ENCODE peak calls at places on chromosome 3, in seven cellular contexts. I is stomach, V is sigmoid colon, B is GM12891, N is K562, Y is SK-N-SH, R is Panc1. U is an unnamed sample.

GRCh38 chr3:146308682-146309081 is 57.8 kb upstream of the PLSCR4 start:
- DNase-seq in V (no peak), N (no peak), R (no peak), I (no peak), B (no peak), Y (no peak), U (no peak)

GRCh38 chr3:11544413-11545181 is 99.1 kb downstream of the VGLL4 start:
- DNase-seq in R (no peak), B (no peak), N (no peak), V (peak), I (peak), Y (no peak), U (no peak)

GRCh38 chr3:197336348-197336747 is 37.9 kb upstream of the DLG1 start:
- DNase-seq in B (no peak), N (no peak), I (no peak), Y (no peak), V (no peak), R (no peak), U (no peak)

GRCh38 chr3:134348524-134348923 is 25.7 kb downstream of the AMOTL2 start:
- DNase-seq in I (peak), N (no peak), B (no peak), V (peak), R (no peak), Y (no peak), U (peak)

GRCh38 chr3:99681512-99681911 is 43.1 kb downstream of the COL8A1 start:
- DNase-seq in Y (no peak), R (no peak), N (no peak), B (no peak), V (no peak), I (no peak), U (no peak)

GRCh38 chr3:33557279-33557678 is 117.1 kb upstream of the UBP1 start:
- DNase-seq in R (no peak), I (no peak), N (no peak), B (no peak), Y (no peak), V (no peak), U (no peak)

GRCh38 chr3:139564290-139564861 is 24.8 kb upstream of the RBP1 start:
- DNase-seq in R (no peak), I (no peak), B (no peak), N (no peak), V (no peak), Y (peak), U (peak)

GRCh38 chr3:17894434-17895060 is 152.1 kb upstream of the TBC1D5 start:
- DNase-seq in Y (no peak), R (peak), V (no peak), B (no peak), I (peak), N (peak), U (peak)

DNA sequence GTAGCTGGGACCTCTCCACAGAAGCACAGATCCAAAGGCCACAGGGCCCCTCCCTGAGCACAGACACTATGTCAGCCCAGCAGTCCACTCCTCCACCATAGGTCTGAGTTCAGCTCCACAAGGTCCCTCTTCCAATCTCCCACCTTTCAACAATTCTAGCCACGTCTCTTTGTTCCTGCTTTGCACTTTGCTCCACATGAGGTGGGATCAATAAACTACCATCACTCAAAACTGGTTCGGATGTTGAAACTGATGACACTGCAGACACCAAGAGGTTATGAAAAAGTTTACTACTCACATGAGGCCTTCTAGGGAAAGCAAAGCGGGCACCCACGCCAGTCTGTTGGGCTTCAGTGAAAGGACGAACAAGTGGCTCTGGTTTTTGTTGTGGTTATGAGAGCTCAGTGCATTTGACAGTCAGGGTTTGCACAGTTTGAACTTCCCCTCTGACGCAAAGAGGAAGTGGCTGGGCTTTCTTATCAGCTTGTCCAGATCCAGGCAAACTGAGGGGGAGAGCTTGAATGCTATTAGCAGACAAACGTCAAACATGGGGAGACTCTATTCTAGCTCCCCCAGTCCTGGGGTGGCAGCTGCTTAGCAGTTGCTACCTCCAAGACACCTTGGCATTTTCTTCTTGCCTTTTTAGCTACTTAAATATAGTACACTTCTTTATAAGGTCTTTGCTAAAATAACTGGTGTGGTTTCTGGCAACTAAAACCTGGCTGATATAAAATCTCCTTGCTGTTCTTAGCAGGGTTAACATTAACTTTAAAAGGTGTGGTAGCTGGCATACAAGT is 37.8 kb downstream of the ZNF445 start:
- DNase-seq in B (peak), I (peak), Y (peak), N (peak), R (no peak), V (peak), U (no peak)
- TF ChIP-seq POLR2AphosphoS5 in B (peak), I (peak), Y (peak), N (peak), R (no peak), V (peak), U (no peak)

DNA sequence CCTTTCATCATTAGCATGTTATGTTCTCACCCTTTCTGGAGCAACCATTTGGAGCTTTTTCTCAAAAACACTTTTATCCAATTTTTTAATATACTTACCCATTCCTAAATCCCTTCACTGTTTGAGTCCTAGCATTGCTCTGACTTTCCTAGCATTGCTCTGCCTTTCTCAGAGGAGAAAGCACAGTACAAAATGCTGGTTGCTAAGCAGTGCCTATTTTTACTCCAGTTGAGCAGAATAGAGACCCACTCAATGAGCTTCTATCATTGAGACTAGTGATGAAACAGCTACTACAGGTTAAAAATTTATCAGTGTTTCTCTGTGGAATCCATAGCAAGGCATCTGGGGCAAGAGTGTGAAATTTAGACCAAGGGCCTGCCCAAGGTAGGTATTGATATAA is 21.8 kb upstream of the IL1RAP start:
- DNase-seq in R (no peak), I (no peak), N (no peak), V (no peak), B (no peak), Y (no peak), U (no peak)
- TF ChIP-seq POLR2AphosphoS5 in R (no peak), I (no peak), N (no peak), V (no peak), B (no peak), Y (no peak), U (no peak)

GRCh38 chr3:142724682-142725351 is 983 bp downstream of the TRPC1 start:
- DNase-seq in Y (peak), V (peak), R (peak), N (peak), I (no peak), B (no peak), U (peak)
- TF ChIP-seq POLR2AphosphoS5 in Y (no peak), V (peak), R (no peak), N (no peak), I (no peak), B (no peak), U (no peak)

GRCh38 chr3:12750223-12750622 is 8.8 kb downstream of the TMEM40 start:
- DNase-seq in I (peak), N (no peak), Y (no peak), R (no peak), B (no peak), V (no peak), U (peak)
- TF ChIP-seq POLR2AphosphoS5 in I (no peak), N (no peak), Y (no peak), R (no peak), B (no peak), V (no peak), U (peak)

DNA sequence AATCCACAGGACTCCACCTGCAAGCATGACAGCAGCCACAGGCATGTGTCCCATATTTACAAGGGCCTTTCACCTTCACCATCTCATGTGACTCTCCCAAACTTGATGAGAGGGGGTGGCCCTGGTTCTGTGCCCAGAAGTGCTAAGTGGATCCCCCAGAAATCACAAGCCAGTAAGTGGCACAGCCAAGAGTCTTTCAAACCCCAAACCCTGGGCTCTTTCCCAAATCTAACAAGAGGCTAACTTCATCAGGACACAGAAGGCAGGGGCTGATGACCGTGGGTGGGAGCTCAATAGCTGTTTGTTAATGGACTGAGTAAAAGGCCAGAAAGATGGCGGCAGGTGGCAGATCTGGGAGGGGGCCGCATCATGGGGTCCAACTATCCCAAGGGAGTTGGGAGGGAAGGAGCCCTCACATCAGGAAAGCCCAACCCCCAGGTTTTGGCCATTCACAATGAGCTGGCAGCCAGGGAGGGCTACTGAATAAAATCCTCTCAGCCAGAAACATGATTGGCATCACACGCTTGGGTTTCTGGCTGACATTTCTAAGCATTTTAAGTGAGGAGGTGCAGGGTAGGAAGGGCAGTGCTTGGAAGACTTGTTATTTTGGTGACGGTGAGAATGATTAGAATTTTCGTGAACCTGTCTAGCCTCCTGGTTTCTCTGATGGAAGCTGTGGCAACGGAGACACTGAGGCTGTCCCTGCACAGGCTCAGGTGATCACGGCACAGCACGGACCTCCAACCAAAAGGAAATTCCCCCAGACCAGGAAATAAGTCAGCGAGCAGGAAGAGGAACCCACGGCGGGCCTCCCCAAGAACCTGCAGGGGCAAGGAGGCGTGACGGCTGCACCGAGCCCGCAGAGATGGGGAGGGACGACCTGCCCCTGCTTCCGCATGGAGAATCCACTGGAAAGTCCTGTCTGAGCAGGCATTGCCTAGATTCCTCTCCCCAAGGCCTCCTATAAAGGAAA is 109.3 kb downstream of the OXNAD1 start:
- DNase-seq in Y (no peak), R (no peak), B (no peak), N (no peak), I (no peak), V (no peak), U (no peak)
- TF ChIP-seq POLR2AphosphoS5 in Y (no peak), R (no peak), B (peak), N (no peak), I (no peak), V (no peak), U (no peak)

GRCh38 chr3:125418306-125418705 is 43.2 kb upstream of the ZNF148 start:
- DNase-seq in N (no peak), I (no peak), R (no peak), Y (no peak), V (no peak), B (no peak), U (no peak)

GRCh38 chr3:125410922-125411321 is 35.8 kb upstream of the ZNF148 start:
- DNase-seq in R (no peak), N (no peak), B (no peak), I (no peak), V (no peak), Y (no peak), U (no peak)

GRCh38 chr3:125414671-125415070 is 39.5 kb upstream of the ZNF148 start:
- DNase-seq in V (no peak), Y (no peak), I (no peak), B (no peak), N (no peak), R (no peak), U (no peak)

DNA sequence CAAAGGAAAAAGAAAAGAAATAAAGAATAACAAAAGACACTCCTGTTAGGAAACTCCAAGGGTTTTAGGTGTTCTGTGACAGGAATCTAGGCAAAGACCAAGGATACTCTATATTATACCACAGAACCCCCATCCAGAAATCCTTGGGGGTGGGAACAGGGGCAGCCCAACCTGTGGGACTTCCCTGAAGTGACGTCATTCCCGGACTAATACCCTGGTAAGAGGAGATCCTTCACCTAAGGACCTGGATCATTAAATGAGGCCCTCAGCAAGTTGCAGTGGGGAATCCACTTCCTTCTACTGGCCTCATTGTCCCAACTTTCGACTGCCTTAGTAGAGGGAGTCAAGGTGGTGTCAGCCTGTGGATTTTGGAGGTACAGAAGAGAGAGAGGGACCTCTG is 41.1 kb upstream of the ZNF148 start:
- DNase-seq in Y (no peak), R (no peak), N (no peak), I (no peak), B (no peak), V (no peak), U (no peak)
- TF ChIP-seq POLR2AphosphoS5 in Y (no peak), R (no peak), N (no peak), I (no peak), B (no peak), V (no peak), U (no peak)

DNA sequence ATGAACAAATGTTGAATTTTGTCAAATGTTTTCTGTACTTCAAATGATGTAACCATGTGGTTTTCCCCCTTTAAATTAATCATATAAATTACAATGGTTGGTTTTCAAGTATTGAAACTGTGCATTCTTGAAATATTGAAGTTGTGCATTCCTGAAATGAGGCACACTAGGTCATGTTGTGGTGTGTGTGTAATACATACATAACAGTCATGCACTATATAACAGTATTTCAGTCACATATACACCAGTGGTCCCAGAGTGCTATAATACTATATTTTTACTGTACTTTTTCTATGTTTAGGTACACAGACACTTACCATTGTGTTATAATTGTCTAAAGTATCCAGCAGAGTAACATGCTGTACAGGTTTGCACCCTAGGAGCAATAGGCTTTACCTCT is 11.0 kb upstream of the IQCF5 start:
- DNase-seq in I (no peak), V (no peak), R (no peak), Y (no peak), N (no peak), B (no peak), U (no peak)
- TF ChIP-seq POLR2AphosphoS5 in I (no peak), V (no peak), R (no peak), Y (no peak), N (no peak), B (no peak), U (no peak)

DNA sequence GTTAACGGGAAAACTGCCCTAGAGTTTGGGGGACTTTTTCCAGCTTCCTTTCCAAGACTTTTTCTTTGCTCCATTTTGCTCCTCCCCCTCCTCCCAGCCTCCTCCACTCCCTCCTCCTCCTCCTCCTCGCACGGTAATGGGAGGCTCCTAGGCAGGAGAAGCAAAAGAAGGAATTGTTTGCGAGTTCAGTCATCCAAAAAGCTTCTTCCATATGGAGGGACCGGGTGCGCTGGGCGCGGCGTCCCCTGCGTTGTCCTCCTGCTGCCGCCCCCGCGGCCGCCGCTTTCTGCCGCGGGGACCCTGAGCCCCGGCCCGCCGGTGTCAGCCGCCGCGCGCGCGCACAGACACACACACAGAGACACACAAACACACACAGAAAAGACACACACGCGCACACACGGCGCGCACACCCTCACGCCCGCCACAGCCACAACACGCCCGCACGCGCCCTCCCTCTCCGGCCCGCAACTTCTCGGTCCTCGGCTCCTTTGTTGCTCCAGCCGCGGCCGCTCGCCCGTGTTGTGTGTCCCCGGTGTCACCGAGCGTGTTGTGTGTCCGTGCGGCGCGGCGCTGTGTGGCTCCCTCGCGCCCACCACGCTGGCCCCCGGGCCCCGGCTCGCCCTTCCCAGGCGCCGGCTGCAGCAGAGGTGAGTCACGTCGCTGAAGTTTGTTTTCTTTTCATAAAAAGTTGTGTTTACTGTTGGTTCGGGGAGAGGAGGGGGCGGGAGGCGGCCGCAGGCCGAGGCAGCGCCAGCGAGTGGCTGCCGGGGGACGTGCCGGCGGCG is at the start of gene BOC:
- DNase-seq in Y (peak), I (no peak), B (peak), R (no peak), N (no peak), V (peak), U (no peak)
- TF ChIP-seq POLR2AphosphoS5 in Y (peak), I (peak), B (no peak), R (no peak), N (no peak), V (peak), U (no peak)

DNA sequence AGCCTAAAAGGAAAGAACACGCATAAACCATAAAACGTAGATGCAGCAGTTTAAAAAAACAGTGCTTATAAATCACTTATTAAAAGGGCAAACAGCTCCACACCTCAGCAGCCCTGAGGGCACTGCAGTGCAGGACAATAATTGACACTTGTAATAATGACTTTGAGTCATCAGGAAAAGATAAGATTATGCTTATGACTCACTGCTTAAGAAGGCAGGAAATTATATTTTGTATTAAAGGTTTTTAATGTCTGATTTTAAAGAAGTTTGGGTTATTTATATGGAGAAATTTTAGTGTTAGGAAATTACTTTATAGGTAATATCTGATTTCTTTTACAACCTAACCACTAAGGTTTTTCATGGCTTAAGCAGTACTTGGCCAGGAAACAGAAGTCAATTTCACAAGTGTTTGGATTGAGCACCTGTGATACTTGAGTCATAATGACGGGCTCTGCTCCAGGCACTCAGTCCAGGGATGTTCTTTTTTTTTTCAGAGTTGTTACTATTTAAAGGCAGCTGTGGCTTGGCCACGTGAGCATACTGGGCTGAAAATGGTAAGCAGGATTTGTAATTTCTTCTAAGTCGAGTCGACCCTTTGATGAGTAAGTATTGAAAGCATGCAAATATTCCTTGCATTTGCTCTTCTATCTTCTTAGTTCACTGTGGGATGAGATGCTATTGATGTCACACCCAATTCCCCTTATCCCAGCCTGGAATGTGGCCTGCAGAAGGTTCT is 21.6 kb upstream of the SLC6A20 start:
- DNase-seq in B (no peak), N (no peak), I (peak), R (peak), V (peak), Y (no peak), U (peak)
- TF ChIP-seq POLR2AphosphoS5 in B (no peak), N (no peak), I (peak), R (peak), V (peak), Y (peak), U (peak)